ENCODE peak calls at places on chromosomes 3 and 15, in nine cellular contexts. One of them, this sample, is unnamed.

GRCh38 chr3:49373563-49373962 is 15.4 kb upstream of the GPX1 start:
- DNase-seq in omental fat pad: no peak
- DNase-seq in HFFc6: no peak
- DNase-seq in H7: no peak
- DNase-seq in lung microvascular endothelial cell: no peak
- DNase-seq in stimulated activated naive CD4-positive, alpha-beta T cell: no peak
- DNase-seq in KBM-7: no peak
- DNase-seq in ureter: no peak
- DNase-seq in hypothalamus: no peak
- DNase-seq in this sample: no peak

GRCh38 chr15:101213570-101213969 is 38.3 kb downstream of the CHSY1 start:
- DNase-seq in omental fat pad: no peak
- DNase-seq in HFFc6: no peak
- DNase-seq in H7: no peak
- DNase-seq in lung microvascular endothelial cell: no peak
- DNase-seq in stimulated activated naive CD4-positive, alpha-beta T cell: no peak
- DNase-seq in KBM-7: no peak
- DNase-seq in ureter: no peak
- DNase-seq in hypothalamus: no peak
- DNase-seq in this sample: no peak

GRCh38 chr15:68829068-68829467 is 8.4 kb upstream of the ANP32A start:
- DNase-seq in omental fat pad: no peak
- DNase-seq in HFFc6: no peak
- DNase-seq in H7: no peak
- DNase-seq in lung microvascular endothelial cell: peak
- DNase-seq in stimulated activated naive CD4-positive, alpha-beta T cell: no peak
- DNase-seq in KBM-7: peak
- DNase-seq in ureter: no peak
- DNase-seq in hypothalamus: peak
- DNase-seq in this sample: no peak

GRCh38 chr15:74489518-74490338 is 28.8 kb upstream of the UBL7 start:
- DNase-seq in omental fat pad: no peak
- DNase-seq in HFFc6: peak
- DNase-seq in H7: peak
- DNase-seq in lung microvascular endothelial cell: peak
- DNase-seq in stimulated activated naive CD4-positive, alpha-beta T cell: peak
- DNase-seq in KBM-7: peak
- DNase-seq in ureter: no peak
- DNase-seq in hypothalamus: no peak
- DNase-seq in this sample: peak

GRCh38 chr3:157089455-157090221 is 70.3 kb downstream of the CCNL1 start:
- DNase-seq in omental fat pad: no peak
- DNase-seq in HFFc6: no peak
- DNase-seq in H7: no peak
- DNase-seq in lung microvascular endothelial cell: peak
- DNase-seq in stimulated activated naive CD4-positive, alpha-beta T cell: no peak
- DNase-seq in KBM-7: peak
- DNase-seq in ureter: peak
- DNase-seq in hypothalamus: no peak
- DNase-seq in this sample: no peak

GRCh38 chr3:56042326-56042951 is 425.8 kb downstream of the ERC2 start:
- DNase-seq in omental fat pad: no peak
- DNase-seq in HFFc6: peak
- DNase-seq in H7: peak
- DNase-seq in lung microvascular endothelial cell: peak
- DNase-seq in stimulated activated naive CD4-positive, alpha-beta T cell: no peak
- DNase-seq in KBM-7: peak
- DNase-seq in ureter: no peak
- DNase-seq in hypothalamus: no peak
- DNase-seq in this sample: no peak

GRCh38 chr15:25784141-25784540 is 79.0 kb downstream of the ATP10A start:
- DNase-seq in omental fat pad: no peak
- DNase-seq in HFFc6: peak
- DNase-seq in H7: no peak
- DNase-seq in lung microvascular endothelial cell: no peak
- DNase-seq in stimulated activated naive CD4-positive, alpha-beta T cell: no peak
- DNase-seq in KBM-7: no peak
- DNase-seq in ureter: no peak
- DNase-seq in hypothalamus: no peak
- DNase-seq in this sample: no peak

GRCh38 chr3:170076715-170077238 is 39.0 kb downstream of the GPR160 start:
- DNase-seq in omental fat pad: no peak
- DNase-seq in HFFc6: peak
- DNase-seq in H7: no peak
- DNase-seq in lung microvascular endothelial cell: no peak
- DNase-seq in stimulated activated naive CD4-positive, alpha-beta T cell: no peak
- DNase-seq in KBM-7: no peak
- DNase-seq in ureter: no peak
- DNase-seq in hypothalamus: no peak
- DNase-seq in this sample: no peak

GRCh38 chr3:187025656-187026320 is 95.5 kb downstream of the ST6GAL1 start:
- DNase-seq in omental fat pad: no peak
- DNase-seq in HFFc6: no peak
- DNase-seq in H7: no peak
- DNase-seq in lung microvascular endothelial cell: no peak
- DNase-seq in stimulated activated naive CD4-positive, alpha-beta T cell: no peak
- DNase-seq in KBM-7: no peak
- DNase-seq in ureter: no peak
- DNase-seq in hypothalamus: no peak
- DNase-seq in this sample: no peak

GRCh38 chr3:171198781-171199472 is 172.4 kb upstream of the SLC2A2 start:
- DNase-seq in omental fat pad: no peak
- DNase-seq in HFFc6: no peak
- DNase-seq in H7: no peak
- DNase-seq in lung microvascular endothelial cell: peak
- DNase-seq in stimulated activated naive CD4-positive, alpha-beta T cell: no peak
- DNase-seq in KBM-7: no peak
- DNase-seq in ureter: no peak
- DNase-seq in hypothalamus: no peak
- DNase-seq in this sample: no peak

GRCh38 chr3:126872701-126873100 is 110.2 kb upstream of the PLXNA1 start:
- DNase-seq in omental fat pad: no peak
- DNase-seq in HFFc6: no peak
- DNase-seq in H7: no peak
- DNase-seq in lung microvascular endothelial cell: no peak
- DNase-seq in stimulated activated naive CD4-positive, alpha-beta T cell: no peak
- DNase-seq in KBM-7: no peak
- DNase-seq in ureter: no peak
- DNase-seq in hypothalamus: no peak
- DNase-seq in this sample: no peak

GRCh38 chr3:41126475-41126874 is 72.8 kb upstream of the CTNNB1 start:
- DNase-seq in omental fat pad: no peak
- DNase-seq in HFFc6: no peak
- DNase-seq in H7: no peak
- DNase-seq in lung microvascular endothelial cell: no peak
- DNase-seq in stimulated activated naive CD4-positive, alpha-beta T cell: no peak
- DNase-seq in KBM-7: no peak
- DNase-seq in ureter: no peak
- DNase-seq in hypothalamus: no peak
- DNase-seq in this sample: no peak

GRCh38 chr3:59185586-59186381 is 136.0 kb upstream of the CFAP20DC start:
- DNase-seq in omental fat pad: no peak
- DNase-seq in HFFc6: no peak
- DNase-seq in H7: no peak
- DNase-seq in lung microvascular endothelial cell: no peak
- DNase-seq in stimulated activated naive CD4-positive, alpha-beta T cell: no peak
- DNase-seq in KBM-7: no peak
- DNase-seq in ureter: no peak
- DNase-seq in hypothalamus: no peak
- DNase-seq in this sample: no peak

GRCh38 chr3:112811150-112811884 is 35.3 kb downstream of the CD200R1L start:
- DNase-seq in omental fat pad: no peak
- DNase-seq in HFFc6: peak
- DNase-seq in H7: no peak
- DNase-seq in lung microvascular endothelial cell: no peak
- DNase-seq in stimulated activated naive CD4-positive, alpha-beta T cell: no peak
- DNase-seq in KBM-7: no peak
- DNase-seq in ureter: peak
- DNase-seq in hypothalamus: no peak
- DNase-seq in this sample: no peak

GRCh38 chr3:146148468-146148931 is 12.5 kb downstream of the PLOD2 start:
- DNase-seq in omental fat pad: no peak
- DNase-seq in HFFc6: no peak
- DNase-seq in H7: no peak
- DNase-seq in lung microvascular endothelial cell: no peak
- DNase-seq in stimulated activated naive CD4-positive, alpha-beta T cell: no peak
- DNase-seq in KBM-7: no peak
- DNase-seq in ureter: no peak
- DNase-seq in hypothalamus: no peak
- DNase-seq in this sample: no peak

GRCh38 chr3:14889188-14889587 is 58.2 kb upstream of the NR2C2 start:
- DNase-seq in omental fat pad: no peak
- DNase-seq in HFFc6: no peak
- DNase-seq in H7: no peak
- DNase-seq in lung microvascular endothelial cell: no peak
- DNase-seq in stimulated activated naive CD4-positive, alpha-beta T cell: no peak
- DNase-seq in KBM-7: no peak
- DNase-seq in ureter: no peak
- DNase-seq in hypothalamus: no peak
- DNase-seq in this sample: no peak

GRCh38 chr15:79408041-79408440 is 24.1 kb upstream of the MINAR1 start:
- DNase-seq in omental fat pad: no peak
- DNase-seq in HFFc6: peak
- DNase-seq in H7: no peak
- DNase-seq in lung microvascular endothelial cell: no peak
- DNase-seq in stimulated activated naive CD4-positive, alpha-beta T cell: no peak
- DNase-seq in KBM-7: no peak
- DNase-seq in ureter: no peak
- DNase-seq in hypothalamus: no peak
- DNase-seq in this sample: no peak

GRCh38 chr3:58529516-58530353 is 7.3 kb downstream of the ACOX2 start:
- DNase-seq in omental fat pad: no peak
- DNase-seq in HFFc6: no peak
- DNase-seq in H7: peak
- DNase-seq in lung microvascular endothelial cell: peak
- DNase-seq in stimulated activated naive CD4-positive, alpha-beta T cell: no peak
- DNase-seq in KBM-7: peak
- DNase-seq in ureter: no peak
- DNase-seq in hypothalamus: no peak
- DNase-seq in this sample: no peak

GRCh38 chr3:128152419-128153155 is 694 bp upstream of the EEFSEC start:
- DNase-seq in omental fat pad: no peak
- DNase-seq in HFFc6: peak
- DNase-seq in H7: peak
- DNase-seq in lung microvascular endothelial cell: peak
- DNase-seq in stimulated activated naive CD4-positive, alpha-beta T cell: no peak
- DNase-seq in KBM-7: no peak
- DNase-seq in ureter: no peak
- DNase-seq in hypothalamus: no peak
- DNase-seq in this sample: no peak

GRCh38 chr15:69604050-69604378 is 151.4 kb downstream of the RPLP1 start:
- DNase-seq in omental fat pad: no peak
- DNase-seq in HFFc6: no peak
- DNase-seq in H7: peak
- DNase-seq in lung microvascular endothelial cell: no peak
- DNase-seq in stimulated activated naive CD4-positive, alpha-beta T cell: no peak
- DNase-seq in KBM-7: no peak
- DNase-seq in ureter: no peak
- DNase-seq in hypothalamus: no peak
- DNase-seq in this sample: no peak

GRCh38 chr15:60582370-60583036 is 103.6 kb upstream of the ICE2 start:
- DNase-seq in omental fat pad: no peak
- DNase-seq in HFFc6: no peak
- DNase-seq in H7: no peak
- DNase-seq in lung microvascular endothelial cell: peak
- DNase-seq in stimulated activated naive CD4-positive, alpha-beta T cell: no peak
- DNase-seq in KBM-7: no peak
- DNase-seq in ureter: no peak
- DNase-seq in hypothalamus: no peak
- DNase-seq in this sample: no peak

GRCh38 chr15:90266061-90266431 is 574 bp downstream of the NGRN start:
- DNase-seq in omental fat pad: no peak
- DNase-seq in HFFc6: peak
- DNase-seq in H7: peak
- DNase-seq in lung microvascular endothelial cell: peak
- DNase-seq in stimulated activated naive CD4-positive, alpha-beta T cell: peak
- DNase-seq in KBM-7: no peak
- DNase-seq in ureter: no peak
- DNase-seq in hypothalamus: no peak
- DNase-seq in this sample: peak

GRCh38 chr15:29821416-29822099 is 710 bp downstream of the TJP1 start:
- DNase-seq in omental fat pad: no peak
- DNase-seq in HFFc6: peak
- DNase-seq in H7: peak
- DNase-seq in lung microvascular endothelial cell: peak
- DNase-seq in stimulated activated naive CD4-positive, alpha-beta T cell: peak
- DNase-seq in KBM-7: no peak
- DNase-seq in ureter: peak
- DNase-seq in hypothalamus: peak
- DNase-seq in this sample: no peak

GRCh38 chr3:186646841-186647240 is 6.6 kb downstream of the FETUB start:
- DNase-seq in omental fat pad: no peak
- DNase-seq in HFFc6: no peak
- DNase-seq in H7: no peak
- DNase-seq in lung microvascular endothelial cell: no peak
- DNase-seq in stimulated activated naive CD4-positive, alpha-beta T cell: no peak
- DNase-seq in KBM-7: no peak
- DNase-seq in ureter: no peak
- DNase-seq in hypothalamus: no peak
- DNase-seq in this sample: no peak

GRCh38 chr15:70853270-70853854 is 595 bp downstream of the LARP6 start:
- DNase-seq in omental fat pad: no peak
- DNase-seq in HFFc6: peak
- DNase-seq in H7: peak
- DNase-seq in lung microvascular endothelial cell: peak
- DNase-seq in stimulated activated naive CD4-positive, alpha-beta T cell: no peak
- DNase-seq in KBM-7: no peak
- DNase-seq in ureter: no peak
- DNase-seq in hypothalamus: no peak
- DNase-seq in this sample: no peak

GRCh38 chr3:155047672-155048071 is 32.4 kb upstream of the MME start:
- DNase-seq in omental fat pad: no peak
- DNase-seq in HFFc6: no peak
- DNase-seq in H7: no peak
- DNase-seq in lung microvascular endothelial cell: no peak
- DNase-seq in stimulated activated naive CD4-positive, alpha-beta T cell: no peak
- DNase-seq in KBM-7: no peak
- DNase-seq in ureter: no peak
- DNase-seq in hypothalamus: no peak
- DNase-seq in this sample: no peak

GRCh38 chr15:82849556-82850241 is 40.3 kb downstream of the WHAMM start:
- DNase-seq in omental fat pad: no peak
- DNase-seq in HFFc6: peak
- DNase-seq in H7: peak
- DNase-seq in lung microvascular endothelial cell: peak
- DNase-seq in stimulated activated naive CD4-positive, alpha-beta T cell: no peak
- DNase-seq in KBM-7: peak
- DNase-seq in ureter: peak
- DNase-seq in hypothalamus: no peak
- DNase-seq in this sample: peak

GRCh38 chr3:11556851-11557644 is 86.7 kb downstream of the VGLL4 start:
- DNase-seq in omental fat pad: no peak
- DNase-seq in HFFc6: peak
- DNase-seq in H7: peak
- DNase-seq in lung microvascular endothelial cell: peak
- DNase-seq in stimulated activated naive CD4-positive, alpha-beta T cell: no peak
- DNase-seq in KBM-7: no peak
- DNase-seq in ureter: no peak
- DNase-seq in hypothalamus: no peak
- DNase-seq in this sample: no peak

GRCh38 chr3:196341142-196341541 is 3.0 kb upstream of the TM4SF19 start:
- DNase-seq in omental fat pad: no peak
- DNase-seq in HFFc6: peak
- DNase-seq in H7: no peak
- DNase-seq in lung microvascular endothelial cell: no peak
- DNase-seq in stimulated activated naive CD4-positive, alpha-beta T cell: no peak
- DNase-seq in KBM-7: peak
- DNase-seq in ureter: no peak
- DNase-seq in hypothalamus: no peak
- DNase-seq in this sample: no peak

GRCh38 chr3:167829057-167829456 is 93.5 kb downstream of the SERPINI1 start:
- DNase-seq in omental fat pad: no peak
- DNase-seq in HFFc6: no peak
- DNase-seq in H7: no peak
- DNase-seq in lung microvascular endothelial cell: no peak
- DNase-seq in stimulated activated naive CD4-positive, alpha-beta T cell: no peak
- DNase-seq in KBM-7: no peak
- DNase-seq in ureter: no peak
- DNase-seq in hypothalamus: no peak
- DNase-seq in this sample: no peak

GRCh38 chr15:67883228-67883773 is 43.5 kb upstream of the RNU6-1 start:
- DNase-seq in omental fat pad: no peak
- DNase-seq in HFFc6: no peak
- DNase-seq in H7: peak
- DNase-seq in lung microvascular endothelial cell: no peak
- DNase-seq in stimulated activated naive CD4-positive, alpha-beta T cell: no peak
- DNase-seq in KBM-7: peak
- DNase-seq in ureter: no peak
- DNase-seq in hypothalamus: no peak
- DNase-seq in this sample: no peak

This sample was measured in cerebellar nuclear complex.